ENCODE peak calls at places on chromosomes 3 and 15, in nine cellular contexts. S is cardiac muscle cell; M is cerebellum; G is stimulated activated CD8-positive, alpha-beta memory T cell treated with anti-CD3 and anti-CD28 coated beads, Interleukin-2, amount 100 ng/mL, for 1 hour; N is ascending aorta; R is iPS-NIHi11; L is activated naive CD8-positive, alpha-beta T cell treated with anti-CD3 and anti-CD28 coated beads, Interleukin-2, amount 50 U/mL, for 24 hours; K is globus pallidus; B is aorta. Q is an unnamed sample.

GRCh38 chr3:191260431-191261303 is 61.6 kb downstream of the OSTN start:
- DNase-seq in N (no peak), M (no peak), R (no peak), L (no peak), B (no peak), K (no peak), S (no peak), G (no peak), Q (no peak)

GRCh38 chr15:80059786-80060489 is 462 bp downstream of the ZFAND6 start:
- DNase-seq in S (peak; percentile 80), K (peak; percentile 33), R (peak; percentile 87), L (peak; percentile 79), G (no peak), M (peak; percentile 84), N (no peak), B (no peak), Q (no peak)

GRCh38 chr3:106711650-106712049 is 665.6 kb upstream of the CCDC54 start:
- DNase-seq in L (no peak), G (no peak), K (no peak), B (no peak), N (no peak), R (no peak), S (no peak), M (no peak), Q (no peak)

GRCh38 chr3:187684880-187685279 is 14.7 kb upstream of the SST start:
- DNase-seq in S (no peak), L (peak; percentile 9), B (no peak), G (no peak), N (no peak), M (no peak), R (no peak), K (no peak), Q (no peak)

GRCh38 chr15:100790786-100791265 is 88.8 kb upstream of the ALDH1A3 start:
- DNase-seq in K (no peak), G (no peak), L (no peak), M (no peak), N (no peak), S (no peak), R (no peak), B (no peak), Q (no peak)

GRCh38 chr3:3180421-3180820 is 930 bp upstream of the CRBN start:
- DNase-seq in G (no peak), S (no peak), M (no peak), R (no peak), N (no peak), L (no peak), B (no peak), K (no peak), Q (no peak)

GRCh38 chr3:39332525-39332924 is 3.0 kb downstream of the CCR8 start:
- DNase-seq in R (no peak), B (no peak), S (no peak), M (no peak), L (no peak), G (no peak), N (no peak), K (no peak), Q (no peak)

GRCh38 chr15:73865904-73866303 is 7.5 kb upstream of the TBC1D21 start:
- DNase-seq in L (no peak), K (no peak), B (no peak), S (no peak), R (no peak), M (no peak), N (no peak), G (no peak), Q (no peak)

GRCh38 chr15:93245616-93246122 is 156.7 kb upstream of the RGMA start:
- DNase-seq in L (no peak), S (no peak), M (no peak), R (no peak), G (no peak), B (no peak), N (no peak), K (no peak), Q (no peak)

GRCh38 chr3:124351430-124352142 is 359.7 kb upstream of the ROPN1 start:
- DNase-seq in B (no peak), S (peak; percentile 69), M (peak; percentile 36), K (peak; percentile 66), R (peak; percentile 80), L (no peak), N (no peak), G (no peak), Q (no peak)

GRCh38 chr3:128993461-128994172 is at the start of gene CFAP92:
- DNase-seq in S (peak; percentile 92), M (peak; percentile 98), L (peak; percentile 92), B (peak; percentile 92), N (peak; percentile 90), R (peak; percentile 98), K (no peak), G (peak; percentile 87), Q (peak; percentile 82)

GRCh38 chr15:85488997-85489396 is 108.6 kb downstream of the AKAP13 start:
- DNase-seq in R (no peak), L (no peak), S (no peak), N (no peak), G (no peak), K (no peak), B (no peak), M (no peak), Q (no peak)

GRCh38 chr15:58771621-58772235 is 626 bp downstream of the MINDY2 start:
- DNase-seq in N (peak; percentile 80), B (peak; percentile 74), L (peak; percentile 33), R (peak; percentile 70), G (no peak), M (peak; percentile 61), K (peak; percentile 51), S (no peak), Q (no peak)

GRCh38 chr15:92049290-92050008 is 195.9 kb downstream of the SLCO3A1 start:
- DNase-seq in K (peak; percentile 24), S (no peak), L (no peak), B (no peak), G (no peak), R (no peak), M (no peak), N (no peak), Q (no peak)

GRCh38 chr15:51312754-51313390 is 25.5 kb downstream of the CYP19A1 start:
- DNase-seq in B (no peak), N (no peak), G (no peak), K (no peak), L (no peak), S (no peak), M (no peak), R (no peak), Q (no peak)

GRCh38 chr3:128554465-128555097 is 61.6 kb upstream of the GATA2 start:
- DNase-seq in S (no peak), B (no peak), R (no peak), K (no peak), N (peak; percentile 57), M (no peak), L (no peak), G (no peak), Q (no peak)

GRCh38 chr3:157438371-157438735 is 1.7 kb downstream of the PTX3 start:
- DNase-seq in N (no peak), M (peak; percentile 27), S (peak; percentile 11), R (peak; percentile 45), B (no peak), L (no peak), G (no peak), K (no peak), Q (no peak)

GRCh38 chr3:152346058-152346457 is 77.3 kb downstream of the MBNL1 start:
- DNase-seq in S (no peak), N (no peak), G (no peak), M (no peak), B (no peak), R (no peak), K (no peak), L (no peak), Q (no peak)

GRCh38 chr3:13414040-13414729 is 5.9 kb downstream of the NUP210 start:
- DNase-seq in R (no peak), G (peak; percentile 48), N (peak; percentile 78), K (peak; percentile 43), M (no peak), B (peak; percentile 75), L (peak; percentile 77), S (no peak), Q (peak; percentile 87)

GRCh38 chr3:120743556-120744195 is 1.1 kb downstream of the GTF2E1 start:
- DNase-seq in M (no peak), R (no peak), K (no peak), L (no peak), N (no peak), G (no peak), B (no peak), S (no peak), Q (no peak)

GRCh38 chr15:90388462-90389182 is 580 bp downstream of the IQGAP1 start:
- DNase-seq in G (peak; percentile 22), M (peak; percentile 32), R (peak; percentile 53), B (peak; percentile 88), K (no peak), L (peak; percentile 71), S (peak; percentile 55), N (peak; percentile 85), Q (peak; percentile 75)

GRCh38 chr15:74552761-74553441 is 11.9 kb downstream of the ARID3B start:
- DNase-seq in R (no peak), S (no peak), M (no peak), K (no peak), N (no peak), L (no peak), B (no peak), G (no peak), Q (peak; percentile 3)

GRCh38 chr3:10459954-10460754 is 45.2 kb downstream of the ATP2B2 start:
- DNase-seq in G (no peak), K (no peak), L (peak; percentile 52), S (peak; percentile 97), R (peak; percentile 98), B (no peak), N (no peak), M (no peak), Q (peak; percentile 47)

GRCh38 chr3:100073555-100074307 is 40.6 kb downstream of the FILIP1L start:
- DNase-seq in L (peak; percentile 13), B (no peak), N (no peak), S (peak; percentile 56), R (peak; percentile 29), K (peak; percentile 45), G (no peak), M (peak; percentile 20), Q (peak; percentile 13)

GRCh38 chr3:58800940-58801339 is 134.4 kb upstream of the FAM3D start:
- DNase-seq in N (no peak), L (no peak), S (no peak), R (no peak), M (no peak), K (no peak), B (no peak), G (no peak), Q (no peak)

GRCh38 chr3:22284559-22284958 is 533.5 kb upstream of the ZNF385D start:
- DNase-seq in B (no peak), S (no peak), G (no peak), M (no peak), L (no peak), R (no peak), N (no peak), K (no peak), Q (no peak)

GRCh38 chr3:113231827-113232253 is 20.5 kb downstream of the BOC start:
- DNase-seq in S (no peak), R (peak; percentile 67), L (no peak), B (no peak), G (no peak), K (no peak), N (no peak), M (no peak), Q (no peak)

GRCh38 chr3:9777695-9778023 is 7.9 kb upstream of the CAMK1 start:
- DNase-seq in R (no peak), G (no peak), L (no peak), B (no peak), M (no peak), K (no peak), N (no peak), S (no peak), Q (no peak)

Q was measured in stimulated activated naive B cell treated with anti-CD40 and anti-IgM and Interleukin-4, amounts not matched to agents 10 μg/mL and 1 μg/mL and 100 μg/mL, for 72 hours.